ENCODE peak calls at places on chromosomes 1 and 21, in seven cellular contexts. Y is HL-60, O is adrenal gland, Q is fibroblast of the aortic adventitia, D is astrocyte of the spinal cord, B is heart left ventricle, M is dorsolateral prefrontal cortex. P is an unnamed sample.

GRCh38 chr1:119080586-119080985 is 59.9 kb downstream of the WARS2 start:
- DNase-seq in Y (no peak), O (no peak), Q (peak; percentile 97), D (peak; percentile 99), B (no peak), M (no peak), P (no peak)

GRCh38 chr1:238581332-238581731 is 690.6 kb upstream of the ZP4 start:
- DNase-seq in Y (peak; percentile 11), O (no peak), Q (no peak), D (no peak), B (no peak), M (no peak), P (no peak)

GRCh38 chr1:172024516-172024915 is 183.2 kb downstream of the DNM3 start:
- DNase-seq in Y (no peak), O (no peak), Q (no peak), D (no peak), B (no peak), M (no peak), P (peak; percentile 49)

GRCh38 chr1:241235236-241235897 is 121.6 kb downstream of the RGS7 start:
- DNase-seq in Y (no peak), O (no peak), Q (no peak), D (no peak), B (no peak), M (no peak), P (no peak)

GRCh38 chr1:150621497-150622113 is 7.8 kb downstream of the ENSA start:
- DNase-seq in Y (no peak), O (peak; percentile 53), Q (peak; percentile 84), D (peak; percentile 80), B (peak; percentile 64), M (no peak), P (no peak)

GRCh38 chr1:233491953-233492627 is 121.8 kb upstream of the KCNK1 start:
- DNase-seq in Y (no peak), O (no peak), Q (no peak), D (no peak), B (no peak), M (no peak), P (no peak)

GRCh38 chr1:203273206-203273868 is 32.0 kb upstream of the BTG2 start:
- DNase-seq in Y (peak; percentile 71), O (peak; percentile 90), Q (peak; percentile 86), D (peak; percentile 74), B (peak; percentile 88), M (peak; percentile 90), P (peak; percentile 97)

GRCh38 chr21:15457962-15458361 is 271.8 kb upstream of the USP25 start:
- DNase-seq in Y (no peak), O (no peak), Q (no peak), D (no peak), B (no peak), M (no peak), P (no peak)

GRCh38 chr1:37653906-37654305 is 19.2 kb upstream of the RSPO1 start:
- DNase-seq in Y (no peak), O (no peak), Q (no peak), D (no peak), B (no peak), M (no peak), P (no peak)

GRCh38 chr1:214861615-214862014 is 220.9 kb upstream of the KCNK2 start:
- DNase-seq in Y (no peak), O (no peak), Q (no peak), D (no peak), B (no peak), M (no peak), P (no peak)

GRCh38 chr1:218592688-218593087 is 247.6 kb downstream of the TGFB2 start:
- DNase-seq in Y (no peak), O (no peak), Q (peak; percentile 38), D (peak; percentile 70), B (no peak), M (no peak), P (no peak)

GRCh38 chr1:106268070-106268469 is 788.4 kb upstream of the PRMT6 start:
- DNase-seq in Y (no peak), O (no peak), Q (no peak), D (peak; percentile 13), B (no peak), M (no peak), P (no peak)

GRCh38 chr1:157595356-157595755 is 2.5 kb downstream of the FCRL4 start:
- DNase-seq in Y (peak; percentile 65), O (no peak), Q (no peak), D (no peak), B (no peak), M (no peak), P (no peak)

GRCh38 chr1:62962794-62963776 is 179.2 kb downstream of the ATG4C start:
- DNase-seq in Y (peak; percentile 2), O (peak; percentile 40), Q (peak; percentile 50), D (peak; percentile 39), B (no peak), M (no peak), P (no peak)

GRCh38 chr21:17387030-17387617 is 125.7 kb upstream of the CXADR start:
- DNase-seq in Y (peak; percentile 6), O (peak; percentile 42), Q (peak; percentile 80), D (peak; percentile 76), B (peak; percentile 25), M (no peak), P (peak; percentile 52)

GRCh38 chr1:46575300-46575699 is 23.9 kb upstream of the KNCN start:
- DNase-seq in Y (no peak), O (no peak), Q (no peak), D (no peak), B (no peak), M (no peak), P (no peak)

GRCh38 chr1:19569786-19570185 is 74.3 kb upstream of the NBL1 start:
- DNase-seq in Y (no peak), O (no peak), Q (no peak), D (no peak), B (no peak), M (no peak), P (no peak)

GRCh38 chr1:195516036-195516435 is 1092.2 kb downstream of the KCNT2 start:
- DNase-seq in Y (no peak), O (no peak), Q (no peak), D (no peak), B (no peak), M (no peak), P (no peak)

GRCh38 chr1:61922950-61923480 is 180.7 kb downstream of the PATJ start:
- DNase-seq in Y (no peak), O (no peak), Q (no peak), D (no peak), B (no peak), M (no peak), P (no peak)

GRCh38 chr1:44808938-44809917 is 905 bp downstream of the BTBD19 start:
- DNase-seq in Y (peak; percentile 87), O (peak; percentile 62), Q (peak; percentile 70), D (peak; percentile 80), B (peak; percentile 63), M (no peak), P (peak; percentile 91)

GRCh38 chr21:35217504-35218060 is 168.5 kb upstream of the RUNX1 start:
- DNase-seq in Y (no peak), O (no peak), Q (peak; percentile 80), D (peak; percentile 79), B (no peak), M (no peak), P (no peak)

DNA sequence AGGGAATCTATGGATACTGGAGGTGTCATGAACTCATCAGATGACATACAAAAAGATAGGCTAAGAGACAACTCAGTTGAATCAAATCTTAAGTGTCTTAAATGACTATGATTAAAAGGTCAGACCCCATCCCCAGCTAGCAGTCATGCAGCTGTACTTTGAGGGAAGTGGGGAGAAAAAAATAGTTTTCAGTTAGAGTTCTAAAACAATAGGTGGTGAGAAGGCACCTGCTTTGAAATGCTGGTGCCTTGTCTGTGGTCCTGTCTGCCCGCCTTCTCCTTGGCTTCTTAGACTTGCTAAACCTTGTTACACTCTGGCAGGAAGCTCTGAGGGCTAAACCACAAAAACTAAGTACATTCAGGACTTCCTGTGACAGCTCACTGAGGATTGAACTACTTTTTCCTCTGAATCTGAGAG is 15.3 kb downstream of the CD2 start:
- DNase-seq in Y (no peak), O (no peak), Q (no peak), D (peak; percentile 67), B (no peak), M (no peak), P (no peak)
- H3K4me3 ChIP-seq in Y (no peak overlapping the region), O (no peak overlapping the region), Q (no peak overlapping the region), D (no peak overlapping the region), B (no peak overlapping the region), M (no peak overlapping the region), P (no peak overlapping the region)

GRCh38 chr21:33022489-33022827 is 3.3 kb upstream of the OLIG2 start:
- DNase-seq in Y (no peak), O (no peak), Q (no peak), D (no peak), B (no peak), M (no peak), P (no peak)

GRCh38 chr21:33021667-33022066 is 4.1 kb upstream of the OLIG2 start:
- DNase-seq in Y (no peak), O (no peak), Q (no peak), D (no peak), B (no peak), M (no peak), P (peak; percentile 20)

GRCh38 chr21:33024278-33025103 is 1.2 kb upstream of the OLIG2 start:
- DNase-seq in Y (no peak), O (no peak), Q (no peak), D (no peak), B (no peak), M (no peak), P (no peak)

GRCh38 chr21:33023574-33024277 is 2.0 kb upstream of the OLIG2 start:
- DNase-seq in Y (no peak), O (no peak), Q (peak; percentile 8), D (no peak), B (no peak), M (no peak), P (peak; percentile 79)

DNA sequence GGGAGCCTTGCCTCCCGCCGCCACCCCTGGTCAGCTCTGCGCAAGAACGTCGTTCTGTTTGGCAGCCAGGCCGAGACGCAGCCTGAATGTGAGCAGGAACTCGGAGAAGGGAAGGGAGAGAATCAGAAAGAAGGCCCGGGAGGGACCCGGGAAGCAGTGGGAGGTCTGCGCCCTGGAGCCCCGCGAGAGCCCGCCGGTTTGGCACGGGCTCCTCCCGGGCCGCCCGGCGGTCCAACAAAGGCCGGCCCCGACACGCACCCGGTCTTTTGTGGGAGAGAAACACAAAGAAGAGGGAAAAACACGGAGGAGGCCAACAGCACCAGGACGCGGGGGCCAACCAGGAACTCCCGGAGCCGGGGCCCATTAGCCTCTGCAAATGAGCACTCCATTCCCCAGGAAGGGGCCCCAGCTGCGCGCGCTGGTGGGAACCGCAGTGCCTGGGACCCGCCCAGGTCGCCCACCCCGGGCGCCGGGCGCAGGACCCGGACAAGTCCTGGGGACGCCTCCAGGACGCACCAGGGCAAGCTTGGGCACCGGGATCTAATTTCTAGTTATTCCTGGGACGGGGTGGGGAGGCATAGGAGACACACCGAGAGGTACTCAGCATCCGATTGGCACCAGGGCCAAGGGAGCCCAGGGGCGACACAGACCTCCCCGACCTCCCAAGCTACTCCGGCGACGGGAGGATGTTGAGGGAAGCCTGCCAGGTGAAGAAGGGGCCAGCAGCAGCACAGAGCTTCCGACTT is 2.7 kb upstream of the OLIG2 start:
- DNase-seq in Y (no peak), O (no peak), Q (no peak), D (no peak), B (no peak), M (no peak), P (peak; percentile 82)
- H3K4me3 ChIP-seq in Y (no peak overlapping the region), O (no peak overlapping the region), Q (no peak overlapping the region), D (no peak overlapping the region), B (no peak overlapping the region), M (peak overlapping the region; percentile 59), P (no peak overlapping the region)

GRCh38 chr1:3530931-3531818 is 76.7 kb downstream of the ARHGEF16 start:
- DNase-seq in Y (peak; percentile 16), O (peak; percentile 31), Q (peak; percentile 68), D (peak; percentile 33), B (peak; percentile 85), M (peak; percentile 67), P (peak; percentile 79)
- H3K4me3 ChIP-seq in Y (peak overlapping the region; percentile 23), O (no peak overlapping the region), Q (peak overlapping the region; percentile 76), D (peak overlapping the region; percentile 36), B (peak overlapping the region; percentile 59), M (peak overlapping the region; percentile 60), P (peak overlapping the region; percentile 50)

GRCh38 chr21:36461277-36461917 is 18.5 kb downstream of the CLDN14 start:
- DNase-seq in Y (no peak), O (no peak), Q (no peak), D (no peak), B (no peak), M (no peak), P (no peak)
- H3K4me3 ChIP-seq in Y (no peak overlapping the region), O (no peak overlapping the region), Q (no peak overlapping the region), D (no peak overlapping the region), B (no peak overlapping the region), M (no peak overlapping the region), P (no peak overlapping the region)